ENCODE peak calls at places on chromosomes 16 and 17, in five cellular contexts. One of them, this sample, is unnamed.

GRCh38 chr17:29216856-29217255 is 29.8 kb upstream of the CRYBA1 start:
- DNase-seq in A549: no peak
- DNase-seq in GM12878: no peak
- DNase-seq in IMR-90: no peak
- DNase-seq in K562: no peak
- DNase-seq in this sample: no peak

GRCh38 chr16:87483481-87483880 is 9.3 kb downstream of the ZCCHC14 start:
- DNase-seq in GM12878: no peak
- DNase-seq in K562: no peak
- DNase-seq in IMR-90: no peak
- DNase-seq in A549: no peak
- DNase-seq in this sample: no peak

GRCh38 chr17:30113213-30113612 is 3.4 kb upstream of the NSRP1 start:
- DNase-seq in K562: no peak
- DNase-seq in IMR-90: no peak
- DNase-seq in GM12878: peak
- DNase-seq in A549: peak
- DNase-seq in this sample: peak

GRCh38 chr17:38879878-38880727 is 10.2 kb downstream of the LASP1 start:
- DNase-seq in GM12878: no peak
- DNase-seq in A549: peak
- DNase-seq in IMR-90: peak
- DNase-seq in K562: peak
- DNase-seq in this sample: no peak

GRCh38 chr16:22232277-22233049 is 26.4 kb downstream of the EEF2K start:
- DNase-seq in K562: no peak
- DNase-seq in A549: peak
- DNase-seq in IMR-90: peak
- DNase-seq in GM12878: no peak
- DNase-seq in this sample: peak

GRCh38 chr17:20225162-20226115 is 216.3 kb downstream of the SPECC1 start:
- DNase-seq in GM12878: no peak
- DNase-seq in A549: peak
- DNase-seq in IMR-90: no peak
- DNase-seq in K562: no peak
- DNase-seq in this sample: no peak

GRCh38 chr17:34225046-34225445 is 30.0 kb upstream of the CCL2 start:
- DNase-seq in IMR-90: no peak
- DNase-seq in K562: no peak
- DNase-seq in A549: no peak
- DNase-seq in GM12878: no peak
- DNase-seq in this sample: no peak

GRCh38 chr17:61208301-61209098 is 191.1 kb upstream of the TBX2 start:
- DNase-seq in A549: peak
- DNase-seq in K562: no peak
- DNase-seq in GM12878: no peak
- DNase-seq in IMR-90: peak
- DNase-seq in this sample: no peak

GRCh38 chr16:77696149-77696548 is 26.2 kb upstream of the NUDT7 start:
- DNase-seq in IMR-90: no peak
- DNase-seq in K562: no peak
- DNase-seq in A549: no peak
- DNase-seq in GM12878: no peak
- DNase-seq in this sample: no peak

GRCh38 chr17:46811978-46812583 is 6.4 kb downstream of the WNT3 start:
- DNase-seq in GM12878: no peak
- DNase-seq in K562: no peak
- DNase-seq in A549: no peak
- DNase-seq in IMR-90: peak
- DNase-seq in this sample: no peak

GRCh38 chr16:1037023-1037933 is 35.3 kb upstream of the SSTR5 start:
- DNase-seq in A549: no peak
- DNase-seq in K562: no peak
- DNase-seq in IMR-90: peak
- DNase-seq in GM12878: no peak
- DNase-seq in this sample: no peak

GRCh38 chr17:63740464-63741181 is 976 bp downstream of the STRADA start:
- DNase-seq in GM12878: no peak
- DNase-seq in IMR-90: peak
- DNase-seq in A549: no peak
- DNase-seq in K562: no peak
- DNase-seq in this sample: no peak

GRCh38 chr16:50245417-50246298 is 20.7 kb upstream of the ADCY7 start:
- DNase-seq in GM12878: no peak
- DNase-seq in IMR-90: peak
- DNase-seq in K562: peak
- DNase-seq in A549: peak
- DNase-seq in this sample: peak

GRCh38 chr17:47813077-47813476 is 8.5 kb downstream of the OSBPL7 start:
- DNase-seq in IMR-90: no peak
- DNase-seq in A549: no peak
- DNase-seq in K562: no peak
- DNase-seq in GM12878: no peak
- DNase-seq in this sample: no peak

GRCh38 chr16:24347556-24347955 is 91.4 kb downstream of the CACNG3 start:
- DNase-seq in A549: no peak
- DNase-seq in IMR-90: no peak
- DNase-seq in GM12878: no peak
- DNase-seq in K562: no peak
- DNase-seq in this sample: peak

GRCh38 chr17:57582881-57583756 is 162.0 kb downstream of the CCDC182 start:
- DNase-seq in A549: no peak
- DNase-seq in IMR-90: no peak
- DNase-seq in K562: no peak
- DNase-seq in GM12878: no peak
- DNase-seq in this sample: no peak

GRCh38 chr16:56639045-56639444 is 579 bp downstream of the MT1A start:
- DNase-seq in GM12878: no peak
- DNase-seq in IMR-90: no peak
- DNase-seq in K562: no peak
- DNase-seq in A549: no peak
- DNase-seq in this sample: no peak

GRCh38 chr16:56640076-56640475 is 1.6 kb downstream of the MT1A start:
- DNase-seq in GM12878: no peak
- DNase-seq in IMR-90: no peak
- DNase-seq in A549: no peak
- DNase-seq in K562: no peak
- DNase-seq in this sample: no peak

GRCh38 chr16:56643833-56644232 is 5.4 kb downstream of the MT1A start:
- DNase-seq in IMR-90: no peak
- DNase-seq in A549: no peak
- DNase-seq in K562: no peak
- DNase-seq in GM12878: no peak
- DNase-seq in this sample: no peak

GRCh38 chr16:56643080-56643778 is 4.8 kb downstream of the MT1A start:
- DNase-seq in GM12878: no peak
- DNase-seq in K562: peak
- DNase-seq in IMR-90: no peak
- DNase-seq in A549: peak
- DNase-seq in this sample: peak

GRCh38 chr16:56641166-56641565 is 2.7 kb downstream of the MT1A start:
- DNase-seq in K562: no peak
- DNase-seq in IMR-90: no peak
- DNase-seq in A549: no peak
- DNase-seq in GM12878: no peak
- DNase-seq in this sample: no peak
- TF ChIP-seq USF2 in K562: no peak
- TF ChIP-seq USF2 in IMR-90: no peak
- TF ChIP-seq USF2 in A549: no peak
- TF ChIP-seq USF2 in GM12878: no peak
- TF ChIP-seq USF2 in this sample: no peak

GRCh38 chr16:73504591-73504990 is 456.7 kb upstream of the ZFHX3 start:
- DNase-seq in A549: no peak
- DNase-seq in K562: no peak
- DNase-seq in IMR-90: no peak
- DNase-seq in GM12878: no peak
- DNase-seq in this sample: no peak
- H3K4me3 ChIP-seq in A549: no peak
- H3K4me3 ChIP-seq in K562: no peak
- H3K4me3 ChIP-seq in IMR-90: no peak
- H3K4me3 ChIP-seq in GM12878: no peak
- H3K4me3 ChIP-seq in this sample: no peak

DNA sequence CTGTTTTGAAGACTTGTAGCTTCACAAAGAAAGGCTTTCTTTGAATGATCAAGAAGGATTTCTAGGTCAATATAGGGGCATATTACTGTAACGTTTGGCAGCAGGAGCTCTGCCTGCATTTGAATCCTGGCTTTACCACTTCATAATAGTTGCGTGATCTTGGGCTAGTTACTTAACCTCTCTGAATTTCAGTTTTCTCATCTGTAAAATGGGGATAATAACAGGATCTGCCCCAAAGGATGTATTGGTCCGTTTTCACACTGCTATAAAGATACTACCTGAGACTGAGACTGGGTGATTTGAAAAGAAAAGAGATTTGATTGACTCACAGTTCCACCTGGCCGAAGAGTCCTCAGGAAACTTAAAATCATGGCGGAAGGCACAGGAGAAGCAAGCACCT is 12.5 kb downstream of the BMERB1 start:
- DNase-seq in GM12878: no peak
- DNase-seq in IMR-90: no peak
- DNase-seq in A549: no peak
- DNase-seq in K562: no peak
- DNase-seq in this sample: no peak
- TF ChIP-seq BHLHE40 in GM12878: no peak
- TF ChIP-seq BHLHE40 in IMR-90: no peak
- TF ChIP-seq BHLHE40 in A549: no peak
- TF ChIP-seq BHLHE40 in K562: no peak
- TF ChIP-seq BHLHE40 in this sample: no peak

GRCh38 chr16:66337434-66338188 is 28.9 kb upstream of the CDH5 start:
- DNase-seq in K562: no peak
- DNase-seq in GM12878: no peak
- DNase-seq in A549: no peak
- DNase-seq in IMR-90: peak
- DNase-seq in this sample: no peak

GRCh38 chr16:66346221-66346620 is 20.3 kb upstream of the CDH5 start:
- DNase-seq in GM12878: no peak
- DNase-seq in K562: no peak
- DNase-seq in IMR-90: no peak
- DNase-seq in A549: no peak
- DNase-seq in this sample: no peak

GRCh38 chr16:66344533-66345145 is 21.9 kb upstream of the CDH5 start:
- DNase-seq in A549: peak
- DNase-seq in GM12878: no peak
- DNase-seq in IMR-90: peak
- DNase-seq in K562: peak
- DNase-seq in this sample: peak

GRCh38 chr16:66342294-66342900 is 24.1 kb upstream of the CDH5 start:
- DNase-seq in GM12878: no peak
- DNase-seq in A549: peak
- DNase-seq in IMR-90: no peak
- DNase-seq in K562: peak
- DNase-seq in this sample: peak
- TF ChIP-seq USF2 in GM12878: no peak
- TF ChIP-seq USF2 in A549: no peak
- TF ChIP-seq USF2 in IMR-90: no peak
- TF ChIP-seq USF2 in K562: no peak
- TF ChIP-seq USF2 in this sample: no peak

GRCh38 chr17:65312718-65313382 is 175.7 kb downstream of the RGS9 start:
- DNase-seq in GM12878: no peak
- DNase-seq in A549: no peak
- DNase-seq in IMR-90: no peak
- DNase-seq in K562: no peak
- DNase-seq in this sample: no peak
- H3K4me3 ChIP-seq in GM12878: no peak
- H3K4me3 ChIP-seq in A549: no peak
- H3K4me3 ChIP-seq in IMR-90: no peak
- H3K4me3 ChIP-seq in K562: no peak
- H3K4me3 ChIP-seq in this sample: no peak

DNA sequence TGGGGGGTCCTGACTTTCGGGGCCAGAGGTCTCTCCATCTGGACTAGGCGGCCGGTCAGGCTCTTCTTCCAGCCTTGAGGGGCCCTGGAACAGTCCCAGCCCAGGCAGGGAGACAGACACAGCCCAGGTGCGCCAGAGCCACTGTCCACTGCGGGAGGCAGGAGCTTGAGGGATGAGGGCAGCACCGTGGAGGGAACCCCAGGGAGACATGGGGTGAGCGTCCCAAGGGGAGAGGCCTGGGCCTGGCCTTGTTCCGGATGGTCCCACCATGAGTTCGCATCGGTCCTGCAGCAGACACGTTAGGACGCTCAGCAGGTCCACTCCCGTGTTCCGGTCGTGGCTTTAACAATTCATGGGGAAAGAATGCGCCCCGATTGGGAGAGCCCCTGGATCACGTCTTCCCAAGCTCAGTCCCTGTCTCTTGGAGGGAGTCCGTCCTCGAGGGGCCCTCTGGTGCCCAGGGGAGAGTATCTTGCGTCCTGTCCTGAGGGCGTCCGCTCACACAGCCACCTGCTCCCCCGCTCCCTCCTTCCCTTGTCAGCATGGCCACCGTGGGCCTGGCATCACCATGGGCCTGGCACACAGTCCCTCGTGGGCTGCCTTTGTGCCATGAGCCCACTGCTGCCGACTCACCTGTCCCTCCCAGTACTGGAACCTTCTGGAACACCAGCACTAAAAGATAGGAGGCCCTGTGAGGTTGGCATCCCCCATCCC is 6.7 kb upstream of the NUDT16L1 start:
- DNase-seq in IMR-90: no peak
- DNase-seq in K562: no peak
- DNase-seq in A549: no peak
- DNase-seq in GM12878: no peak
- DNase-seq in this sample: no peak
- TF ChIP-seq BHLHE40 in IMR-90: no peak
- TF ChIP-seq BHLHE40 in K562: no peak
- TF ChIP-seq BHLHE40 in A549: no peak
- TF ChIP-seq BHLHE40 in GM12878: no peak
- TF ChIP-seq BHLHE40 in this sample: no peak

GRCh38 chr16:72848045-72848410 is 199.9 kb downstream of the ZFHX3 start:
- DNase-seq in A549: peak
- DNase-seq in IMR-90: no peak
- DNase-seq in K562: no peak
- DNase-seq in GM12878: no peak
- DNase-seq in this sample: no peak
- TF ChIP-seq USF2 in A549: no peak
- TF ChIP-seq USF2 in IMR-90: no peak
- TF ChIP-seq USF2 in K562: no peak
- TF ChIP-seq USF2 in GM12878: no peak
- TF ChIP-seq USF2 in this sample: no peak